ENCODE peak calls at places on chromosomes 1 and 21, in seven cellular contexts. D is IMR-90, I is mesenchymal stem cell, S is neuronal stem cell, W is mesendoderm, N is H9, B is trophoblast cell. G is an unnamed sample.

GRCh38 chr1:163970699-163971098 is 588.3 kb upstream of the PBX1 start:
- DNase-seq in D (no peak), I (no peak), S (no peak), W (no peak), N (no peak), B (no peak), G (no peak)

GRCh38 chr1:113856011-113856410 is 15.5 kb downstream of the PTPN22 start:
- DNase-seq in D (no peak), I (no peak), S (no peak), W (no peak), N (no peak), B (no peak), G (no peak)

GRCh38 chr1:55519937-55520683 is 304.9 kb upstream of the USP24 start:
- DNase-seq in D (peak), I (peak), S (no peak), W (no peak), N (no peak), B (no peak), G (no peak)

GRCh38 chr1:196209983-196210382 is 398.3 kb downstream of the KCNT2 start:
- DNase-seq in D (no peak), I (peak), S (no peak), W (no peak), N (no peak), B (no peak), G (no peak)

GRCh38 chr1:29332204-29332603 is 95.9 kb downstream of the PTPRU start:
- DNase-seq in D (peak), I (peak), S (peak), W (peak), N (peak), B (peak), G (peak)

GRCh38 chr1:183882328-183883167 is 77.6 kb downstream of the RGL1 start:
- DNase-seq in D (no peak), I (no peak), S (no peak), W (no peak), N (no peak), B (no peak), G (no peak)

GRCh38 chr1:198259336-198260109 is 102.7 kb downstream of the NEK7 start:
- DNase-seq in D (no peak), I (peak), S (no peak), W (no peak), N (no peak), B (peak), G (no peak)

GRCh38 chr1:23345920-23346319 is 1.8 kb upstream of the HNRNPR start:
- DNase-seq in D (no peak), I (no peak), S (no peak), W (no peak), N (no peak), B (no peak), G (no peak)

GRCh38 chr1:234771642-234772344 is 161.8 kb upstream of the IRF2BP2 start:
- DNase-seq in D (no peak), I (no peak), S (no peak), W (peak), N (no peak), B (no peak), G (no peak)

GRCh38 chr21:28111151-28111619 is 881.5 kb downstream of the LTN1 start:
- DNase-seq in D (peak), I (peak), S (no peak), W (no peak), N (no peak), B (no peak), G (no peak)

GRCh38 chr1:44485229-44485932 is 80.3 kb downstream of the RNF220 start:
- DNase-seq in D (peak), I (peak), S (no peak), W (peak), N (no peak), B (no peak), G (no peak)

GRCh38 chr21:32372755-32373154 is 20.1 kb downstream of the URB1 start:
- DNase-seq in D (peak), I (no peak), S (no peak), W (no peak), N (no peak), B (no peak), G (no peak)

GRCh38 chr1:154759793-154760192 is 110.3 kb downstream of the KCNN3 start:
- DNase-seq in D (no peak), I (no peak), S (no peak), W (no peak), N (no peak), B (no peak), G (no peak)

GRCh38 chr1:82015444-82015843 is 214.7 kb downstream of the ADGRL2 start:
- DNase-seq in D (no peak), I (no peak), S (no peak), W (no peak), N (no peak), B (no peak), G (no peak)

GRCh38 chr1:167548059-167548932 is 5.3 kb downstream of the CREG1 start:
- DNase-seq in D (peak), I (peak), S (no peak), W (no peak), N (no peak), B (no peak), G (no peak)

GRCh38 chr1:170662561-170662971 is 1.4 kb upstream of the PRRX1 start:
- DNase-seq in D (peak), I (no peak), S (no peak), W (no peak), N (no peak), B (no peak), G (no peak)

GRCh38 chr1:34683616-34684015 is 71.2 kb upstream of the GJB5 start:
- DNase-seq in D (no peak), I (no peak), S (no peak), W (no peak), N (no peak), B (no peak), G (no peak)

GRCh38 chr1:5885471-5886139 is 106.6 kb downstream of the NPHP4 start:
- DNase-seq in D (no peak), I (no peak), S (no peak), W (no peak), N (no peak), B (no peak), G (no peak)

GRCh38 chr1:27526569-27527222 is 36.7 kb upstream of the WASF2 start:
- DNase-seq in D (peak), I (peak), S (no peak), W (no peak), N (no peak), B (peak), G (no peak)

GRCh38 chr1:8987881-8988617 is 38.2 kb downstream of the SLC2A7 start:
- DNase-seq in D (peak), I (peak), S (peak), W (peak), N (peak), B (no peak), G (peak)

GRCh38 chr21:38914531-38915385 is 109.0 kb downstream of the ETS2 start:
- DNase-seq in D (peak), I (peak), S (no peak), W (no peak), N (peak), B (no peak), G (peak)

GRCh38 chr1:234114648-234115307 is 210.3 kb downstream of the SLC35F3 start:
- DNase-seq in D (peak), I (peak), S (peak), W (peak), N (no peak), B (peak), G (no peak)

GRCh38 chr1:173421266-173421665 is 55.9 kb upstream of the PRDX6 start:
- DNase-seq in D (no peak), I (no peak), S (no peak), W (no peak), N (no peak), B (no peak), G (no peak)

GRCh38 chr1:86640161-86640560 is 64.2 kb upstream of the SH3GLB1 start:
- DNase-seq in D (no peak), I (no peak), S (no peak), W (no peak), N (no peak), B (peak), G (no peak)

GRCh38 chr1:230069813-230070212 is 2.8 kb downstream of the GALNT2 start:
- DNase-seq in D (no peak), I (no peak), S (no peak), W (no peak), N (no peak), B (no peak), G (no peak)

GRCh38 chr21:43864806-43865470 is at the start of gene AGPAT3:
- DNase-seq in D (no peak), I (no peak), S (no peak), W (no peak), N (no peak), B (no peak), G (no peak)

GRCh38 chr1:82318921-82319320 is 518.2 kb downstream of the ADGRL2 start:
- DNase-seq in D (no peak), I (peak), S (no peak), W (peak), N (no peak), B (no peak), G (no peak)

GRCh38 chr1:31396633-31397351 is 16.2 kb upstream of the SERINC2 start:
- DNase-seq in D (peak), I (peak), S (no peak), W (no peak), N (no peak), B (no peak), G (no peak)

GRCh38 chr1:119279441-119280415 is 88.9 kb upstream of the HAO2 start:
- DNase-seq in D (peak), I (no peak), S (no peak), W (peak), N (no peak), B (peak), G (no peak)

GRCh38 chr1:226569879-226570547 is 21.4 kb downstream of the STUM start:
- DNase-seq in D (no peak), I (peak), S (peak), W (peak), N (peak), B (no peak), G (no peak)

GRCh38 chr1:176177764-176178163 is 29.3 kb downstream of the COP1 start:
- DNase-seq in D (no peak), I (no peak), S (no peak), W (peak), N (no peak), B (no peak), G (no peak)

GRCh38 chr1:60510162-60510561 is 436.6 kb upstream of the C1orf87 start:
- DNase-seq in D (no peak), I (no peak), S (no peak), W (no peak), N (no peak), B (no peak), G (no peak)

GRCh38 chr1:165456114-165456513 is 11.2 kb upstream of the RXRG start:
- DNase-seq in D (no peak), I (no peak), S (no peak), W (no peak), N (no peak), B (no peak), G (no peak)

GRCh38 chr1:173744651-173745050 is 29.9 kb downstream of the KLHL20 start:
- DNase-seq in D (no peak), I (no peak), S (no peak), W (no peak), N (no peak), B (no peak), G (no peak)

GRCh38 chr1:3746784-3747521 is 5.3 kb upstream of the CCDC27 start:
- DNase-seq in D (peak), I (peak), S (peak), W (peak), N (peak), B (peak), G (peak)

GRCh38 chr1:59342801-59343575 is 46.1 kb downstream of the FGGY start:
- DNase-seq in D (peak), I (no peak), S (no peak), W (peak), N (no peak), B (no peak), G (no peak)

GRCh38 chr1:99590578-99591209 is 55.2 kb upstream of the PALMD start:
- DNase-seq in D (peak), I (peak), S (no peak), W (no peak), N (no peak), B (no peak), G (no peak)

GRCh38 chr1:94846286-94846685 is 26.1 kb downstream of the SLC44A3 start:
- DNase-seq in D (peak), I (no peak), S (no peak), W (no peak), N (no peak), B (no peak), G (no peak)

DNA sequence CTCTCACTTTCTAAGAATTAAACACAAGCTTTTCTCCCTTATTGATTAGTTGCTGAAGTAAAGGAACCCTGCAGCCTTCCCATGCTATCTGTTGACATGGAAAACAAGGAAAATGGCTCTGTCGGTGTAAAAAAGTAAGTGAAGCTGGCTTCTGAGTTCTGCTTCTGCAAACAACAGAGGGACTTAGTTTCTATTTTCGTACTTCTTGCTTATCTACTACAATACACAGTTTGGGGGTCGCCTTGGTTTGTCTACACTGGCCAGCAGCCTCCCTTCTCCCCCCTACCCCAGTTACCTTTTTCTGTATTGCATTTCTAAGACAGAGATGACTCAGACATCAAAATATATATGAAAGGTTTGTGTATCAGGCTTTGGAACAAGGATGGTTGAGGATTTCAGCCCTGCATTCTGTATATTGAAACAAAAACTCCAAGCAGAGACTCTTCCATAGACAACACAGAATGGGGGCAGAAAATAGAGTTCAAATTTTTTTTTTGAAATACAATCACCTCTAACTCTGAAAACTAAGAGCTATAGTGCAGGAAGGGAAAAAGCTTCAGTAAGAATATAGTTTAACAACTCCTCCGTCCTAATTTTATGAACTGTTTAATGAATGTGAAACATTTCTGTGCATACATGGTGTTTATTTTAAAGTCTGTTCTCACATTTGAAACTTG is 1.8 kb downstream of the SAMD13 start:
- DNase-seq in D (peak), I (peak), S (no peak), W (no peak), N (no peak), B (no peak), G (no peak)
- H3K4ac ChIP-seq in D (peak), I (no peak), S (no peak), W (no peak), N (no peak), B (no peak), G (no peak)

GRCh38 chr1:17895986-17896385 is 140.9 kb downstream of the ACTL8 start:
- DNase-seq in D (no peak), I (no peak), S (no peak), W (no peak), N (no peak), B (no peak), G (no peak)

GRCh38 chr1:17892851-17893250 is 137.7 kb downstream of the ACTL8 start:
- DNase-seq in D (no peak), I (no peak), S (no peak), W (no peak), N (no peak), B (no peak), G (no peak)

GRCh38 chr1:17895401-17895800 is 140.3 kb downstream of the ACTL8 start:
- DNase-seq in D (no peak), I (no peak), S (no peak), W (no peak), N (no peak), B (no peak), G (no peak)

GRCh38 chr1:17892225-17892624 is 137.1 kb downstream of the ACTL8 start:
- DNase-seq in D (no peak), I (no peak), S (no peak), W (no peak), N (no peak), B (no peak), G (no peak)

GRCh38 chr1:17893891-17894631 is 138.9 kb downstream of the ACTL8 start:
- DNase-seq in D (peak), I (no peak), S (no peak), W (no peak), N (no peak), B (no peak), G (no peak)
- H3K4ac ChIP-seq in D (no peak), I (no peak), S (no peak), W (no peak), N (no peak), B (no peak), G (no peak)

GRCh38 chr1:92663769-92664168 is 121.1 kb downstream of the EVI5 start:
- DNase-seq in D (no peak), I (no peak), S (no peak), W (no peak), N (no peak), B (no peak), G (no peak)

GRCh38 chr1:92662048-92662447 is 122.9 kb downstream of the EVI5 start:
- DNase-seq in D (no peak), I (no peak), S (no peak), W (no peak), N (no peak), B (no peak), G (no peak)
- H3K4ac ChIP-seq in D (no peak), I (no peak), S (no peak), W (no peak), N (no peak), B (no peak), G (no peak)

DNA sequence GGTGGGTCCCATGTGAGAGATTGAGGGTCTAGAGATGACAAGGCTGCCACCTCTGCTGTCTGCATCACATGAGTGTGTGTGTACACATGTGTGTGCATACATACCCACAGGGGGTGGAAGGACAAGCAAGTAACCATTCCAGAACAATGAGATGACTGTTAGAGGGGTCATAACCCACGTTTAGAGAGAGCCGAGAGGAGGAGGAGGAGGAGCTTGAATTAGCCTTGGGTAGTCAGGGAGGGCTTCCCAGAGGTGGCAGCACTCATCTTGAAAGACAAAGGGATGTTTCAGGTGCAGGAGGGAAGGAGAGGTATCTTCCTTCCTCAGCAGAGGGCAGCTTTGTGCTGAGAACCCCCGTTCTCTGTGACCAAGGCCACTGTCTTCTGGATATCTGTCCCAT is 21.3 kb downstream of the TNFRSF1B start:
- DNase-seq in D (peak), I (no peak), S (no peak), W (no peak), N (peak), B (no peak), G (no peak)
- H3K4ac ChIP-seq in D (no peak), I (no peak), S (no peak), W (no peak), N (no peak), B (no peak), G (no peak)